ENCODE peak calls at places on chromosomes 4 and X, in four cellular contexts. M, I, T and W are unnamed samples. For H3K27me3, the result is how much of the 10 kb centered on the place peaks cover.

GRCh38 chrX:14963447-14964236 is 90.4 kb downstream of the MOSPD2 start:
- DNase-seq in M (peak), I (peak), T (peak), W (no peak)

GRCh38 chr4:126991965-126992364 is 640.8 kb upstream of the INTU start:
- DNase-seq in M (peak), I (peak), T (peak), W (no peak)

GRCh38 chr4:115780268-115780667 is 666.8 kb upstream of the NDST4 start:
- DNase-seq in M (no peak), I (no peak), T (peak), W (no peak)

GRCh38 chr4:98601719-98602118 is 56.7 kb downstream of the TSPAN5 start:
- DNase-seq in M (no peak), I (peak), T (peak), W (no peak)

GRCh38 chrX:129772796-129773431 is 6.8 kb upstream of the SASH3 start:
- DNase-seq in M (no peak), I (no peak), T (no peak), W (no peak)

GRCh38 chrX:154043003-154043402 is 23.3 kb upstream of the IRAK1 start:
- DNase-seq in M (peak), I (peak), T (no peak), W (no peak)

GRCh38 chr4:126604273-126604867 is 1028.4 kb upstream of the INTU start:
- DNase-seq in M (peak), I (peak), T (peak), W (peak)

GRCh38 chr4:168304744-168305459 is 13.7 kb downstream of the DDX60 start:
- DNase-seq in M (peak), I (peak), T (no peak), W (no peak)

GRCh38 chrX:57918750-57919436 is 8.6 kb upstream of the ZXDA start:
- DNase-seq in M (peak), I (peak), T (peak), W (peak)

GRCh38 chrX:13499736-13500135 is 69.7 kb upstream of the EGFL6 start:
- DNase-seq in M (no peak), I (no peak), T (no peak), W (no peak)

GRCh38 chrX:151902813-151903591 is 9.7 kb upstream of the MAGEA4 start:
- DNase-seq in M (peak), I (peak), T (no peak), W (peak)

GRCh38 chrX:151183912-151184565 is 7.7 kb downstream of the GPR50 start:
- DNase-seq in M (no peak), I (no peak), T (no peak), W (no peak)

GRCh38 chrX:21373637-21374162 is 518 bp upstream of the CNKSR2 start:
- DNase-seq in M (no peak), I (peak), T (no peak), W (peak)

GRCh38 chr4:16264798-16265197 is 38.5 kb upstream of the TAPT1 start:
- DNase-seq in M (peak), I (peak), T (peak), W (peak)

GRCh38 chr4:55175779-55176231 is 50.4 kb upstream of the KDR start:
- DNase-seq in M (peak), I (peak), T (peak), W (peak)

GRCh38 chrX:53481093-53481492 is 46.9 kb upstream of the HSD17B10 start:
- DNase-seq in M (no peak), I (peak), T (peak), W (peak)

GRCh38 chr4:126820631-126821030 is 812.1 kb upstream of the INTU start:
- DNase-seq in M (no peak), I (no peak), T (no peak), W (no peak)

GRCh38 chr4:3472411-3473141 is 9.5 kb downstream of the DOK7 start:
- DNase-seq in M (no peak), I (no peak), T (no peak), W (no peak)

GRCh38 chr4:73751166-73751565 is 10.8 kb downstream of the CXCL8 start:
- DNase-seq in M (no peak), I (no peak), T (no peak), W (no peak)

GRCh38 chr4:183905593-183906485 is 732 bp downstream of the STOX2 start:
- DNase-seq in M (peak), I (peak), T (peak), W (peak)

GRCh38 chr4:145868637-145869409 is 69.8 kb downstream of the ZNF827 start:
- DNase-seq in M (peak), I (peak), T (peak), W (no peak)

GRCh38 chrX:153687121-153688039 is at the start of gene SLC6A8:
- DNase-seq in M (peak), I (peak), T (peak), W (peak)

GRCh38 chrX:153933751-153934472 is 925 bp downstream of the NAA10 start:
- DNase-seq in M (no peak), I (peak), T (no peak), W (no peak)

GRCh38 chr4:24771241-24771640 is 24.1 kb upstream of the SOD3 start:
- DNase-seq in M (peak), I (no peak), T (no peak), W (no peak)

GRCh38 chrX:124829930-124830329 is 483.6 kb downstream of the SH2D1A start:
- DNase-seq in M (no peak), I (no peak), T (no peak), W (no peak)
- H3K27me3 ChIP-seq in M (under half), I (under half), T (under half), W (under half)

GRCh38 chrX:87571965-87572364 is 54.4 kb downstream of the KLHL4 start:
- DNase-seq in M (peak), I (no peak), T (no peak), W (no peak)

GRCh38 chrX:87572911-87573310 is 55.3 kb downstream of the KLHL4 start:
- DNase-seq in M (peak), I (no peak), T (no peak), W (peak)
- H3K27me3 ChIP-seq in M (under half), I (under half), T (under half), W (under half)

GRCh38 chr4:4867745-4868505 is 8.5 kb downstream of the MSX1 start:
- DNase-seq in M (no peak), I (no peak), T (no peak), W (no peak)

GRCh38 chr4:4864940-4865704 is 5.7 kb downstream of the MSX1 start:
- DNase-seq in M (no peak), I (no peak), T (no peak), W (peak)

GRCh38 chr4:4865705-4866123 is 6.2 kb downstream of the MSX1 start:
- DNase-seq in M (no peak), I (no peak), T (no peak), W (no peak)

GRCh38 chr4:4866833-4867744 is 7.6 kb downstream of the MSX1 start:
- DNase-seq in M (no peak), I (no peak), T (no peak), W (peak)

GRCh38 chr4:4866124-4866832 is 6.8 kb downstream of the MSX1 start:
- DNase-seq in M (no peak), I (no peak), T (peak), W (peak)
- H3K27me3 ChIP-seq in M (half or more), I (under half), T (half or more), W (half or more)

GRCh38 chr4:124243671-124244366 is 468.7 kb downstream of the ANKRD50 start:
- DNase-seq in M (no peak), I (no peak), T (no peak), W (no peak)
- H3K27me3 ChIP-seq in M (under half), I (under half), T (under half), W (under half)

DNA sequence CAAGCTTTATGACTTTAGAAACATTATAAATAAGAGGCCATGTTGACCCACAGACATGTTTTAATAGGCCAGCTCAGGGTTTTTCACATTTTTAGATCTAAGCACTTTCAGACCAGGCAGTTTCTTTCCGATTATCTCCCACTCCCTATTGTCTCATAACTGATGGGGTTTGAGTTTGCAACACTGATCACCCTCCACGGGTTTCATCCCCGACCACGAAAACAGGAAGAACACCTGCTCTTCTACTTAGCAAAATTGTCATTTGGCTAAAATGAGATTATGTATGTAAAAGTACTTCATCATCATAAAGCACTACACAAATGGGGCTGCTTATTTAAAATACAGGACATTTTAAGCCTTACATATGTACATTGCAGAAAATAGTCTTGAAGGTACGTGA is 407.9 kb downstream of the HNRNPD start:
- DNase-seq in M (no peak), I (no peak), T (no peak), W (no peak)
- H3K27me3 ChIP-seq in M (under half), I (under half), T (under half), W (under half)